ENCODE peak calls at places on chromosomes 11 and 22, in five cellular contexts. L, P, Y, J and Q are unnamed samples.

GRCh38 chr11:103798456-103798855 is 238.0 kb upstream of the DDI1 start:
- DNase-seq in Y (no peak), J (no peak), L (no peak), P (no peak), Q (no peak)

GRCh38 chr11:129277216-129277838 is 85.2 kb upstream of the ARHGAP32 start:
- DNase-seq in L (no peak), P (no peak), Y (no peak), J (no peak), Q (no peak)

GRCh38 chr11:67252831-67253239 is 13.4 kb upstream of the GRK2 start:
- DNase-seq in J (peak), L (no peak), P (peak), Y (no peak), Q (peak)

GRCh38 chr11:17294033-17294432 is 17.5 kb downstream of the NUCB2 start:
- DNase-seq in L (no peak), Y (no peak), P (no peak), J (no peak), Q (no peak)

GRCh38 chr11:8828055-8828454 is 82.9 kb upstream of the AKIP1 start:
- DNase-seq in Y (no peak), J (no peak), P (no peak), L (no peak), Q (no peak)

GRCh38 chr22:44623771-44624510 is 78.1 kb upstream of the PRR5 start:
- DNase-seq in P (peak), J (no peak), L (no peak), Y (no peak), Q (no peak)

GRCh38 chr11:8059571-8060011 is 21.4 kb upstream of the TUB start:
- DNase-seq in J (no peak), L (no peak), P (no peak), Y (no peak), Q (no peak)

GRCh38 chr11:117084992-117085391 is 13.2 kb downstream of the SIK3 start:
- DNase-seq in P (no peak), Y (no peak), L (no peak), J (no peak), Q (no peak)

GRCh38 chr22:49975543-49976389 is 15.2 kb downstream of the PIM3 start:
- DNase-seq in L (no peak), J (peak), Y (no peak), P (peak), Q (no peak)

GRCh38 chr22:41589260-41589600 is 410 bp downstream of the PMM1 start:
- DNase-seq in J (peak), P (no peak), Y (no peak), L (no peak), Q (no peak)

GRCh38 chr11:66842501-66842895 is 743 bp upstream of the RCE1 start:
- DNase-seq in L (no peak), P (peak), Y (no peak), J (no peak), Q (no peak)

GRCh38 chr11:44848203-44848962 is 102.3 kb downstream of the TP53I11 start:
- DNase-seq in Y (no peak), L (no peak), P (no peak), J (no peak), Q (no peak)

GRCh38 chr11:123351375-123351774 is 78.7 kb upstream of the GRAMD1B start:
- DNase-seq in L (peak), Y (no peak), J (no peak), P (no peak), Q (peak)

GRCh38 chr11:134048028-134048427 is 20.8 kb upstream of the JAM3 start:
- DNase-seq in P (no peak), L (no peak), J (no peak), Y (no peak), Q (no peak)

GRCh38 chr11:108643974-108644373 is 20.9 kb upstream of the DDX10 start:
- DNase-seq in J (no peak), L (no peak), Y (no peak), P (no peak), Q (no peak)

GRCh38 chr11:78798567-78799170 is 224.0 kb upstream of the NARS2 start:
- DNase-seq in Y (peak), J (peak), P (peak), L (peak), Q (peak)

GRCh38 chr11:20467458-20468185 is 80.1 kb downstream of the PRMT3 start:
- DNase-seq in J (no peak), L (no peak), P (no peak), Y (no peak), Q (no peak)

GRCh38 chr22:25131198-25131887 is 68.3 kb upstream of the CRYBB3 start:
- DNase-seq in Y (no peak), L (no peak), P (no peak), J (no peak), Q (no peak)

GRCh38 chr11:13278620-13279486 is 1.3 kb downstream of the BMAL1 start:
- DNase-seq in L (no peak), J (no peak), P (peak), Y (no peak), Q (no peak)

GRCh38 chr22:22590136-22590891 is 31.2 kb upstream of the PRAME start:
- DNase-seq in L (no peak), P (no peak), J (no peak), Y (no peak), Q (no peak)

GRCh38 chr11:91763331-91763730 is 461.3 kb upstream of the FAT3 start:
- DNase-seq in J (no peak), P (no peak), L (no peak), Y (no peak), Q (no peak)

GRCh38 chr22:17907731-17908051 is 116.7 kb downstream of the MICAL3 start:
- DNase-seq in Y (no peak), L (no peak), P (no peak), J (no peak), Q (no peak)

GRCh38 chr11:67418476-67419281 is 3.2 kb downstream of the CARNS1 start:
- DNase-seq in L (no peak), J (no peak), Y (no peak), P (peak), Q (no peak)

GRCh38 chr11:127226959-127227358 is 226.4 kb upstream of the KIRREL3 start:
- DNase-seq in L (no peak), J (no peak), Y (no peak), P (no peak), Q (no peak)

GRCh38 chr11:34345012-34345804 is 12.6 kb downstream of the ABTB2 start:
- DNase-seq in P (peak), Y (no peak), J (peak), L (no peak), Q (no peak)

GRCh38 chr11:57638005-57638760 is 11.5 kb downstream of the YPEL4 start:
- DNase-seq in J (peak), L (no peak), P (peak), Y (no peak), Q (peak)

GRCh38 chr11:120555433-120555773 is 43.9 kb downstream of the GRIK4 start:
- DNase-seq in L (no peak), J (peak), Y (no peak), P (no peak), Q (no peak)

GRCh38 chr11:120105576-120105975 is 32.3 kb downstream of the TRIM29 start:
- DNase-seq in P (no peak), J (no peak), L (no peak), Y (no peak), Q (no peak)

GRCh38 chr22:28310299-28310698 is 369.3 kb downstream of the TTC28 start:
- DNase-seq in L (no peak), P (no peak), Y (no peak), J (no peak), Q (no peak)

GRCh38 chr11:85898456-85898855 is 43.3 kb downstream of the CCDC83 start:
- DNase-seq in J (no peak), P (no peak), Y (no peak), L (no peak), Q (no peak)

GRCh38 chr11:57203359-57203758 is 21.6 kb downstream of the LRRC55 start:
- DNase-seq in L (no peak), P (peak), Y (no peak), J (peak), Q (no peak)

GRCh38 chr11:117870176-117870952 is 6.1 kb downstream of the FXYD6 start:
- DNase-seq in Y (no peak), L (no peak), P (no peak), J (no peak), Q (no peak)

GRCh38 chr11:8086001-8086479 is 5.0 kb downstream of the TUB start:
- DNase-seq in P (no peak), J (no peak), L (no peak), Y (no peak), Q (no peak)

GRCh38 chr11:4090258-4090657 is 4.3 kb upstream of the RRM1 start:
- DNase-seq in Y (no peak), L (no peak), J (no peak), P (no peak), Q (no peak)

GRCh38 chr11:57562596-57562995 is 4.9 kb downstream of the UBE2L6 start:
- DNase-seq in P (no peak), J (no peak), Y (no peak), L (no peak), Q (no peak)

GRCh38 chr11:72421351-72421750 is 13.0 kb downstream of the CLPB start:
- DNase-seq in P (no peak), Y (no peak), L (no peak), J (no peak), Q (no peak)

GRCh38 chr11:69615545-69616278 is 25.2 kb upstream of the CCND1 start:
- DNase-seq in P (no peak), L (no peak), Y (no peak), J (no peak), Q (no peak)

GRCh38 chr11:128716231-128716630 is 22.4 kb downstream of the FLI1 start:
- DNase-seq in L (no peak), P (no peak), Y (no peak), J (no peak), Q (no peak)

GRCh38 chr22:24106385-24107381 is 74.6 kb upstream of the SUSD2 start:
- DNase-seq in L (no peak), P (no peak), Y (no peak), J (peak), Q (no peak)

DNA sequence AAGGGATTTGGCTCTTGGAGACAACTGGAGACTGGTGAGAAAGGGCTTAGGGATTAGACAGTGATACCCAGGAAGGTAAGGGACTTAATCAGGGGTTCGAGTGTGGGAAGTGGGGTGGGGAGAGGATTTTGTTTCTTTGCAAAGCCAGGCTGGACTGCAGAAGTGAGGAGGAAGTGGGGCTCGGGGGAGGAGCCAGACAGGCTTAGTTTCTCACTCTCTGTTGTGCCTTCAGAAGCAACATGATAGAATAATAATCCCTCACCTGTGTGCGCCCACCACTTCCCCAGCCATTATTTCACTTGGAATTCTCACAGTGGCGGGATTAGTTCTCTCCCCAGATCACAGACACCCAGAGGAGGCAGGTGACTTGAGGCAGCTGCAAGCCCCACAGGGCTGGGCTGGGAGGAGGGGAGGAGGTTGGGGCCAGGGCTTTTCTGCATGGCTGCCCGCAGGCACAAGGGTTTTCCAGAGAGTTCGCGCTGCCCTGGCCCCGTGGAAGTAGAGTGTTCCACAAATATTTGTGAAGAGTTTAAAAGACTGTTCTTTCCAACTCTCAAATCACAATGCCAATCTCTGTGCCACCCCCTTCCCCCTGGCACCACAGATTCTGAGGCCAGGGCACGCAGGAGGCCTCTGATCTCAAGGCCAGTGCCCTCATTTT is 4.0 kb upstream of the SEC14L2 start:
- DNase-seq in J (no peak), Y (no peak), P (no peak), L (no peak), Q (no peak)
- H3K27ac ChIP-seq in J (no peak), Y (no peak), P (no peak), L (no peak), Q (peak)

GRCh38 chr11:65712633-65713076 is 603 bp downstream of the KAT5 start:
- DNase-seq in L (no peak), J (no peak), Y (no peak), P (no peak), Q (no peak)
- H3K27ac ChIP-seq in L (peak), J (no peak), Y (peak), P (peak), Q (peak)

DNA sequence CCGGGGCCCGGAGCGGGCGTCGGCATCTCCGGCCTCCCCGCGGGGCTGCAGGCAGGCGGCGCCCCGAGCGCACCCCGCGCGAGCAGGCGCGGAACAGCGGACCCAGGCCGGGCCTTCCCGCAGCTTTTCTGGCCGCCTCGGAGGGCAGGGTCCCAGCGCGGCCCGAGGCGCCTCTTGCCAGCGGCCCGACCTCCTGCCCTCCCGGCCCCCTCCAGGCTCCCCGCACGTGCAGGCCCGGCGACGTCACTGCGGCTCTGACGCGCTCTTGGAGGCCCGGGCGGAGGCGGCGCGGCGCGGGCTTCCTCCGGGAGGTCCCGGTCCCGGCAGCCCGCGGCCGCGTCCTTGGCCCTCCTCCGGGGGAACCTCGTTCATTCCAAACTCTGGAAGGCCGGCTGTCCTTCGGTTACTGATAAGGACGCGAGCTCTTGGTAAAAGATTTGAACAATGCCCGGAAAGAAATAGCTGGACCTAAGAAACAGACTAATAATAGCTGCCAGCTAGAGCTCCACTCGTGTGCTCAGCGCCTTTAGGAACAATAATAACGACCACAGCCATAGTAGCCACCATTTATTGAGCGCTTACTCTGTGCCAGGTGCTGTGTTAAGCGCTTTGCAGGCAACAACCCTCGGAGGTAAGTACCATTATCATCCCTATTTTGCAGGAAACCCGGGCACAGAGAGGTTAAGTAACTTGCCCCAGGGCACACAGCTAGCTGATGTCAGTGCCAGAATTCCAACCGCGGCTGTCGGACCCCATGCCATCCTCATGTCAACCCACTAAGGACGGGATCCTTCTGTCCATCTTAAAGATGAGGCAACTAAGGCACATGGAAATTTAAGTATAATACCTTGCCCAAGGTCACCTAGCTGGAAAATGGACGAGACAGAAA is 39.1 kb upstream of the CREB3L1 start:
- DNase-seq in J (peak), P (peak), Y (no peak), L (no peak), Q (peak)
- H3K27ac ChIP-seq in J (no peak), P (peak), Y (peak), L (no peak), Q (peak)

DNA sequence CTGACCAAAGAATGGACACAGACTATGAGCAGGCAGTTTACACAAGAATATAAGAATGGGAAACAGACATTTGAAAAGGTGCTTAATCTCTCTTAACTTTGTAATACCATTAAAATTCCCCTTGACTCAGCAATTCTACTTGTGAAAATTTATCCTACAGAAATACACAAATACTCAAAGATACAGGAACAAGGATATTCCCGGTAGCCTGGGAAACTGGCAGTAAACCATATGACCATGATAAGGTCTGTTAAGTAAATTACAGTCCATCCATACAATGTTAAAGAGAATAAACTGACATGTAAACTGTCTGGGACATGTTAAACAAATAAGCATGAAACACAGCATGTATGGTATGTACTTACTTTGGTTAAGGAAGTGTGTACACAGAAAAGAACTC is 8.7 kb upstream of the MTFP1 start:
- DNase-seq in L (no peak), Y (no peak), P (no peak), J (no peak), Q (no peak)
- H3K27ac ChIP-seq in L (no peak), Y (no peak), P (no peak), J (no peak), Q (peak)

GRCh38 chr11:94112182-94112960 is 16.3 kb upstream of the PANX1 start:
- DNase-seq in Y (no peak), J (no peak), P (no peak), L (no peak), Q (no peak)
- H3K27ac ChIP-seq in Y (peak), J (peak), P (no peak), L (no peak), Q (no peak)

GRCh38 chr11:19450282-19450681 is 209.5 kb upstream of the E2F8 start:
- DNase-seq in J (no peak), L (no peak), P (no peak), Y (no peak), Q (no peak)
- H3K27ac ChIP-seq in J (no peak), L (no peak), P (no peak), Y (no peak), Q (no peak)

DNA sequence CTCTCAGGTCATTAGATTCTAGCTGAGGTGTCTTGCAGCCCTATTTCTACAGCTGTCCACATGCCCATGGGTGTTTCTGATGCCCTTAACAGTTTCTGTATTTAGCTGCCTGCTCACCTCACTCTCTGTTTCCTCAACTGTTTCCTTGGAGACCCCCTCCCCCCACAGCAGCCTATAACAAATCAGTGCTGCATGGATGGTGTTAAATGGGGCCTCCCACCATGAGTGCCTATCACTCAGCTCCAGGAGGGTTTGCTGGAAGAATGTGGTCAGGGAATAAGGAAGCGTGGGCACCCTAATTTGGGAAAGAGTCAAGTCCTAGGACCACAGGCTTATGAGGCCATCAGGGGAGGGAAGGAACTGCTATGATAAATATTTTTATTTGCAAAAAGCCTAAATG is 8.6 kb downstream of the KLHL35 start:
- DNase-seq in P (no peak), J (peak), Y (no peak), L (no peak), Q (no peak)
- H3K27ac ChIP-seq in P (no peak), J (no peak), Y (no peak), L (no peak), Q (no peak)

GRCh38 chr22:48459259-48459658 is 1368.4 kb downstream of the BRD1 start:
- DNase-seq in P (no peak), J (no peak), L (no peak), Y (no peak), Q (no peak)

GRCh38 chr22:48459859-48460823 is 1367.5 kb downstream of the BRD1 start:
- DNase-seq in Y (no peak), P (no peak), L (no peak), J (no peak), Q (no peak)

GRCh38 chr22:48464246-48464645 is 1363.4 kb downstream of the BRD1 start:
- DNase-seq in L (no peak), P (no peak), Y (no peak), J (peak), Q (no peak)
- H3K27ac ChIP-seq in L (no peak), P (no peak), Y (no peak), J (no peak), Q (no peak)